ENCODE peak calls at places on chromosomes 12 and 14, in eight cellular contexts. S is body of pancreas, Y is mesenchymal stem cell, H is adrenal gland, R is endothelial cell of umbilical vein, A is uterus, V is IMR-90, O is transverse colon. Q is an unnamed sample. For H3K4me1, the result is how much of the 10 kb centered on the place peaks cover.

GRCh38 chr12:96861656-96862055 is 45.4 kb upstream of the NEDD1 start:
- DNase-seq in S (no peak), Y (no peak), H (no peak), R (no peak), A (no peak), V (no peak), O (no peak), Q (no peak)

GRCh38 chr12:115553622-115554021 is 723.9 kb downstream of the MED13L start:
- DNase-seq in S (no peak), Y (no peak), H (no peak), R (no peak), A (no peak), V (no peak), O (no peak), Q (no peak)

GRCh38 chr14:73634333-73634833 is 10.4 kb upstream of the DNAL1 start:
- DNase-seq in S (peak), Y (peak), H (no peak), R (peak), A (no peak), V (no peak), O (peak), Q (peak)

GRCh38 chr14:76926521-76927251 is 100.5 kb downstream of the LRRC74A start:
- DNase-seq in S (no peak), Y (peak), H (peak), R (no peak), A (peak), V (peak), O (no peak), Q (no peak)

GRCh38 chr14:34966413-34966812 is 16.4 kb upstream of the SRP54 start:
- DNase-seq in S (no peak), Y (no peak), H (no peak), R (no peak), A (no peak), V (no peak), O (no peak), Q (no peak)

GRCh38 chr12:132761032-132761910 is at the start of gene ANKLE2:
- DNase-seq in S (peak), Y (peak), H (peak), R (peak), A (no peak), V (peak), O (peak), Q (peak)

GRCh38 chr14:97074860-97075259 is 277.7 kb downstream of the VRK1 start:
- DNase-seq in S (no peak), Y (no peak), H (no peak), R (no peak), A (no peak), V (no peak), O (no peak), Q (no peak)

GRCh38 chr14:23922545-23922944 is 31.0 kb upstream of the DHRS4 start:
- DNase-seq in S (no peak), Y (no peak), H (no peak), R (no peak), A (no peak), V (no peak), O (no peak), Q (no peak)

GRCh38 chr12:131834798-131835615 is 6.8 kb downstream of the MMP17 start:
- DNase-seq in S (peak), Y (no peak), H (no peak), R (no peak), A (no peak), V (no peak), O (peak), Q (no peak)

GRCh38 chr14:76951149-76951548 is 77.4 kb downstream of the IRF2BPL start:
- DNase-seq in S (no peak), Y (no peak), H (no peak), R (peak), A (no peak), V (no peak), O (no peak), Q (no peak)

GRCh38 chr14:105204206-105204930 is 23.3 kb upstream of the NUDT14 start:
- DNase-seq in S (peak), Y (no peak), H (peak), R (no peak), A (no peak), V (no peak), O (peak), Q (peak)

GRCh38 chr14:63435838-63436237 is 107.3 kb downstream of the PPP2R5E start:
- DNase-seq in S (peak), Y (peak), H (peak), R (no peak), A (peak), V (peak), O (peak), Q (peak)
- H3K4me1 ChIP-seq in S (under half), Y (under half), H (half or more), R (under half), A (under half), V (under half), O (under half), Q (half or more)

GRCh38 chr12:47818382-47818700 is 1.4 kb downstream of the HDAC7 start:
- DNase-seq in S (no peak), Y (peak), H (no peak), R (peak), A (no peak), V (peak), O (peak), Q (no peak)

GRCh38 chr12:47816646-47817271 is 2.9 kb downstream of the HDAC7 start:
- DNase-seq in S (no peak), Y (no peak), H (no peak), R (peak), A (peak), V (no peak), O (no peak), Q (no peak)

GRCh38 chr12:47818701-47819543 is 781 bp downstream of the HDAC7 start:
- DNase-seq in S (peak), Y (peak), H (peak), R (peak), A (peak), V (no peak), O (peak), Q (peak)

GRCh38 chr12:47817272-47818006 is 2.3 kb downstream of the HDAC7 start:
- DNase-seq in S (no peak), Y (peak), H (no peak), R (no peak), A (no peak), V (no peak), O (no peak), Q (peak)

GRCh38 chr12:47818007-47818376 is 1.7 kb downstream of the HDAC7 start:
- DNase-seq in S (no peak), Y (no peak), H (no peak), R (no peak), A (no peak), V (no peak), O (no peak), Q (no peak)
- H3K4me1 ChIP-seq in S (half or more), Y (half or more), H (half or more), R (half or more), A (under half), V (half or more), O (half or more), Q (under half)

GRCh38 chr14:101878222-101879211 is 85.9 kb upstream of the DYNC1H1 start:
- DNase-seq in S (peak), Y (peak), H (peak), R (no peak), A (no peak), V (no peak), O (peak), Q (no peak)

GRCh38 chr14:101877766-101878165 is 86.6 kb upstream of the DYNC1H1 start:
- DNase-seq in S (no peak), Y (peak), H (no peak), R (no peak), A (no peak), V (no peak), O (no peak), Q (no peak)

GRCh38 chr14:101881426-101881825 is 82.9 kb upstream of the DYNC1H1 start:
- DNase-seq in S (peak), Y (no peak), H (no peak), R (no peak), A (no peak), V (no peak), O (no peak), Q (no peak)

GRCh38 chr14:101879212-101880015 is 85.0 kb upstream of the DYNC1H1 start:
- DNase-seq in S (peak), Y (no peak), H (no peak), R (no peak), A (no peak), V (no peak), O (no peak), Q (no peak)

DNA sequence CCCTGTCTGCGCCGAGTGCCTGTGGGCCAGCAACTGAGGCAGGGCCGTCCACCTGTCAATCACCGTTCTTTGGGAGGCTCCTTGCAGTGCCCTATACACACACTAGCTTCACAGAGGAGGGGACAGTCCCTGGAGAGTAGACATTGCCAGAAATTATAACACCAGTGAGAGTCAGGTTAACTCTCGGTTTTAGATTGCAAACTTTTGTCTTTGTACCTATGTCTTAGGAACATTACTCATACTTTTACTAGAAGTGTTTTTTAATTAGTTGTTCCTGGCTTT is 84.4 kb upstream of the DYNC1H1 start:
- DNase-seq in S (no peak), Y (no peak), H (no peak), R (no peak), A (no peak), V (no peak), O (no peak), Q (no peak)
- H3K4me1 ChIP-seq in S (half or more), Y (under half), H (under half), R (under half), A (under half), V (under half), O (under half), Q (under half)

DNA sequence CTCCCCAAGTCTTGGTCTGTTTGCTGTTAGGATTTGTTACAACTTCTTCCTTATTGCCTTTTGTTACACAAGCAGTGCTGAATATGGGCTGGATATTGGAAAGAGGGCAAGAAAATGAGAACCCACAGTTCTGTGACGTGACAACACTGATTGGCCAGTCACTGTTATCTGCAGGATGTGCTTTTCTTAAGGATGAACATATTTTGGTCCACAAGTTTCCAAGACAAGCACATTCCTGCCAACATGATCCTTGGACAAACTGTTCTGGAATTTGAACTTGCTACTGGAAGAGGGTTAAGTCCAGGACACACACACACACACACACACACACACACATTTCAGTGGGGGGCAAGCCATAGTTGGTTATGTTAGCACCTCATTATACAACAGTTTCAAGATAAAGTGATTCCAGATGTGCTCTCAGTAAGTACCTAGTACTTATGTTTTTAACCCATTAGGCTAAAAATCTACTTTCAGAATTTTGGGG is 16.6 kb upstream of the SLC38A2 start:
- DNase-seq in S (no peak), Y (peak), H (peak), R (peak), A (no peak), V (peak), O (no peak), Q (no peak)
- H3K4me1 ChIP-seq in S (under half), Y (under half), H (half or more), R (half or more), A (under half), V (under half), O (under half), Q (under half)

DNA sequence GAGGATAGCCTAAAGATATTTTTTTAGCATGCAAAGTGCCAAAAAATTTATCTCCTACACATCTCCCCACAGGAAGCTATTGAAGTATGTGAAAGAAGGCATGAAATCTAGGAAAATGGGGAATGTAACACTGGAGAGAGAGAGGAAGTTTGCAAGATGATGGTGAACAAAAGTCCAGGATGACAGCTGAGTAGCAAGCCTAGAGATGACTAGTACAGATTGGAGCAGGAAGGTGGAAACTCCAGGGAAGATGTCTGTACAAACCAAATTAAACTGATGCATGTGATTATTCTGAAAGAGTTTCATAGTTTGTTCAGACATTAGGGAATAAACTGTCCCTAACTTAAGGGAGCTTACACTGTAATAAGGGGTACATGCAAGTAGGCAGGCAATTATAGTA is 99.3 kb downstream of the RAD51B start:
- DNase-seq in S (no peak), Y (peak), H (no peak), R (no peak), A (no peak), V (no peak), O (no peak), Q (no peak)
- H3K4me1 ChIP-seq in S (under half), Y (under half), H (under half), R (under half), A (under half), V (under half), O (under half), Q (under half)

GRCh38 chr12:121614872-121615467 is 11.4 kb upstream of the ORAI1 start:
- DNase-seq in S (no peak), Y (no peak), H (no peak), R (no peak), A (no peak), V (no peak), O (no peak), Q (no peak)
- H3K4me1 ChIP-seq in S (under half), Y (under half), H (under half), R (under half), A (under half), V (under half), O (under half), Q (under half)

DNA sequence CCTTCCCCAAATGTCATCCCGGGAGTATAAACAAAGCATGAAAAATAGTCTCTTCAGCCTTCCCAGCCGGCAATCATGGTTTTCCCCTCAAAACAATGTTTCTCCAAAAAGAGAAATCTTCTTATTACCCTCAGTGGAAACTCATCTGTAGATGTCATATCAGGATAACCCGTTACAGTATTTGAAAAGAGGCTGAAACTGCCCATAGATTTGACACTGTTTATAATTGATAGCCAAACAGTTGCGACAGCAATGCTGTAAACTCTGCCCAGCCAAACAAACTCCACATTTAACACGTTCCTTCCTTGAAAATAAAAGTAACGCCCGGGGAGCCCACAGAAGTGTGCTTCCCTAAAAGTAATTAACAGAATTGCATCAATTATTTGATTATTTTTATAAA is 201.3 kb upstream of the FOXN3 start:
- DNase-seq in S (peak), Y (peak), H (no peak), R (peak), A (no peak), V (no peak), O (peak), Q (no peak)
- H3K4me1 ChIP-seq in S (under half), Y (under half), H (under half), R (under half), A (under half), V (under half), O (under half), Q (under half)

GRCh38 chr12:120851444-120851843 is 52.7 kb downstream of the SPPL3 start:
- DNase-seq in S (no peak), Y (no peak), H (no peak), R (no peak), A (no peak), V (no peak), O (peak), Q (no peak)
- H3K4me1 ChIP-seq in S (under half), Y (under half), H (under half), R (under half), A (under half), V (under half), O (under half), Q (half or more)